ENCODE peak calls at places on chromosome 14, in five cellular contexts. E, U, Z, G and L are unnamed samples.

GRCh38 chr14:100225169-100225568 is 13.8 kb upstream of the YY1 start:
- DNase-seq in E (no peak), U (no peak), Z (no peak), G (no peak), L (no peak)

GRCh38 chr14:76640923-76641395 is 120.3 kb upstream of the VASH1 start:
- DNase-seq in E (no peak), U (no peak), Z (no peak), G (no peak), L (no peak)

GRCh38 chr14:56119221-56119967 is 1.2 kb downstream of the PELI2 start:
- DNase-seq in E (peak), U (peak), Z (no peak), G (no peak), L (peak)

GRCh38 chr14:47425302-47425701 is 250.1 kb downstream of the MDGA2 start:
- DNase-seq in E (no peak), U (no peak), Z (no peak), G (no peak), L (no peak)

GRCh38 chr14:36952702-36953101 is 219.7 kb downstream of the SLC25A21 start:
- DNase-seq in E (no peak), U (peak), Z (no peak), G (no peak), L (no peak)

GRCh38 chr14:72608391-72609204 is 285.3 kb downstream of the DPF3 start:
- DNase-seq in E (peak), U (peak), Z (peak), G (no peak), L (peak)

GRCh38 chr14:98408713-98409112 is 863.3 kb downstream of the BCL11B start:
- DNase-seq in E (no peak), U (no peak), Z (no peak), G (no peak), L (no peak)

GRCh38 chr14:104226421-104227385 is 88.3 kb downstream of the KIF26A start:
- DNase-seq in E (no peak), U (no peak), Z (no peak), G (no peak), L (peak)

GRCh38 chr14:34920339-34920738 is 45.2 kb upstream of the BAZ1A start:
- DNase-seq in E (no peak), U (peak), Z (no peak), G (no peak), L (no peak)

GRCh38 chr14:102829106-102829505 is 51.9 kb downstream of the TRAF3 start:
- DNase-seq in E (no peak), U (no peak), Z (no peak), G (no peak), L (no peak)

GRCh38 chr14:35459779-35460178 is 55.2 kb upstream of the NFKBIA start:
- DNase-seq in E (no peak), U (no peak), Z (no peak), G (no peak), L (no peak)

GRCh38 chr14:34113051-34113511 is 162.2 kb upstream of the EGLN3 start:
- DNase-seq in E (no peak), U (peak), Z (no peak), G (no peak), L (no peak)

GRCh38 chr14:52079239-52079956 is 10.5 kb upstream of the NID2 start:
- DNase-seq in E (peak), U (no peak), Z (no peak), G (no peak), L (no peak)

GRCh38 chr14:90839024-90839888 is 23.0 kb upstream of the TTC7B start:
- DNase-seq in E (peak), U (no peak), Z (no peak), G (no peak), L (no peak)

GRCh38 chr14:101781240-101782061 is 19.9 kb downstream of the PPP2R5C start:
- DNase-seq in E (no peak), U (no peak), Z (no peak), G (no peak), L (no peak)

GRCh38 chr14:30275604-30276003 is 283.4 kb upstream of the G2E3 start:
- DNase-seq in E (no peak), U (no peak), Z (no peak), G (no peak), L (no peak)

GRCh38 chr14:91829511-91829910 is 37.8 kb downstream of the TC2N start:
- DNase-seq in E (no peak), U (no peak), Z (no peak), G (no peak), L (no peak)

GRCh38 chr14:103224996-103225874 is 102.0 kb downstream of the TNFAIP2 start:
- DNase-seq in E (no peak), U (no peak), Z (peak), G (no peak), L (no peak)

GRCh38 chr14:100103261-100104005 is 38.2 kb downstream of the EVL start:
- DNase-seq in E (peak), U (no peak), Z (no peak), G (no peak), L (no peak)

GRCh38 chr14:70901218-70901772 is 6.0 kb upstream of the PCNX1 start:
- DNase-seq in E (no peak), U (no peak), Z (no peak), G (no peak), L (no peak)

GRCh38 chr14:100580316-100581227 is 6.6 kb downstream of the BEGAIN start:
- DNase-seq in E (no peak), U (no peak), Z (no peak), G (no peak), L (no peak)

GRCh38 chr14:72607386-72608125 is 286.3 kb downstream of the DPF3 start:
- DNase-seq in E (no peak), U (no peak), Z (no peak), G (no peak), L (no peak)

GRCh38 chr14:58428011-58428807 is 690 bp downstream of the KIAA0586 start:
- DNase-seq in E (peak), U (peak), Z (peak), G (no peak), L (peak)

GRCh38 chr14:19754172-19754571 is 10.8 kb downstream of the OR4Q3 start:
- DNase-seq in E (no peak), U (no peak), Z (no peak), G (no peak), L (no peak)

GRCh38 chr14:100004392-100004791 is 60.8 kb upstream of the EVL start:
- DNase-seq in E (no peak), U (no peak), Z (no peak), G (no peak), L (peak)

GRCh38 chr14:74495356-74495755 is 1.8 kb downstream of the ISCA2 start:
- DNase-seq in E (no peak), U (no peak), Z (no peak), G (no peak), L (peak)

GRCh38 chr14:69543341-69544249 is 31.1 kb downstream of the CCDC177 start:
- DNase-seq in E (peak), U (peak), Z (no peak), G (no peak), L (peak)

GRCh38 chr14:69050235-69051184 is 71.4 kb upstream of the ACTN1 start:
- DNase-seq in E (peak), U (no peak), Z (no peak), G (no peak), L (no peak)

GRCh38 chr14:65910108-65910507 is 497.6 kb downstream of the FUT8 start:
- DNase-seq in E (no peak), U (peak), Z (no peak), G (no peak), L (no peak)

GRCh38 chr14:31578792-31579191 is 17.6 kb downstream of the NUBPL start:
- DNase-seq in E (no peak), U (no peak), Z (no peak), G (no peak), L (no peak)

GRCh38 chr14:31580234-31580633 is 19.0 kb downstream of the NUBPL start:
- DNase-seq in E (no peak), U (no peak), Z (no peak), G (no peak), L (no peak)

GRCh38 chr14:31576949-31577348 is 15.7 kb downstream of the NUBPL start:
- DNase-seq in E (no peak), U (no peak), Z (no peak), G (no peak), L (no peak)

GRCh38 chr14:31582286-31582691 is 21.1 kb downstream of the NUBPL start:
- DNase-seq in E (peak), U (no peak), Z (no peak), G (no peak), L (no peak)

DNA sequence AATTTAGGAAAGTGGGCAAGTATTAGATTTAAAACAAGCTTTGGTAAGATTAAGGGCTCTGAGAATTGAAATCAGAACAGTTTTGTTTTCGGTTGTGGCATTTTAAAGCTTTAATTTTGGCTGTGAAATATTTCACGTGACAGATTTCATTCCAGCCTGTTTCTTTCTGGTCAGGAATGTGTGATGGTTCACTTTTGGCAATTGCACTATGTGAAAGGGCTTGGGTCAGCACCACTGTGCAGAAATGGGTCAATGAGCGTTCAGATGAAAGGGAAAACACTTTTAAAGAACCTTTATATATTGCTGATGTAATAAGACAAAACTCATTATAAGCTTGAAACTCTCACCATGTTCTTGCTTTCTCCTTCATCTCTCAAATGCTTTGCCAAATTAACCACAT is 17.1 kb downstream of the NUBPL start:
- DNase-seq in E (no peak), U (no peak), Z (no peak), G (no peak), L (no peak)
- TF ChIP-seq CTCF in E (no peak), U (no peak), Z (no peak), G (no peak), L (no peak)

GRCh38 chr14:85572845-85573244 is 42.9 kb downstream of the FLRT2 start:
- DNase-seq in E (peak), U (peak), Z (no peak), G (no peak), L (no peak)

GRCh38 chr14:85574849-85575616 is 45.1 kb downstream of the FLRT2 start:
- DNase-seq in E (no peak), U (no peak), Z (no peak), G (no peak), L (no peak)

GRCh38 chr14:85573406-85573805 is 43.5 kb downstream of the FLRT2 start:
- DNase-seq in E (no peak), U (no peak), Z (no peak), G (no peak), L (no peak)

GRCh38 chr14:85575617-85575898 is 45.6 kb downstream of the FLRT2 start:
- DNase-seq in E (no peak), U (no peak), Z (no peak), G (no peak), L (no peak)

GRCh38 chr14:85572021-85572420 is 42.1 kb downstream of the FLRT2 start:
- DNase-seq in E (peak), U (no peak), Z (no peak), G (no peak), L (no peak)
- TF ChIP-seq MYC in E (no peak), U (no peak), Z (no peak), G (no peak), L (no peak)

GRCh38 chr14:48586099-48586498 is 910.7 kb upstream of the MDGA2 start:
- DNase-seq in E (no peak), U (no peak), Z (no peak), G (no peak), L (no peak)

GRCh38 chr14:48575772-48576171 is 900.4 kb upstream of the MDGA2 start:
- DNase-seq in E (no peak), U (no peak), Z (no peak), G (no peak), L (no peak)

GRCh38 chr14:48584031-48584430 is 908.6 kb upstream of the MDGA2 start:
- DNase-seq in E (no peak), U (no peak), Z (no peak), G (no peak), L (no peak)

GRCh38 chr14:48582938-48583337 is 907.5 kb upstream of the MDGA2 start:
- DNase-seq in E (no peak), U (no peak), Z (no peak), G (no peak), L (no peak)

GRCh38 chr14:48580692-48581091 is 905.3 kb upstream of the MDGA2 start:
- DNase-seq in E (no peak), U (no peak), Z (no peak), G (no peak), L (no peak)
- TF ChIP-seq CTCF in E (no peak), U (no peak), Z (no peak), G (no peak), L (no peak)

GRCh38 chr14:105408592-105408991 is 10.3 kb downstream of the TEX22 start:
- DNase-seq in E (no peak), U (no peak), Z (no peak), G (no peak), L (no peak)
- TF ChIP-seq MYC in E (no peak), U (no peak), Z (no peak), G (no peak), L (no peak)

DNA sequence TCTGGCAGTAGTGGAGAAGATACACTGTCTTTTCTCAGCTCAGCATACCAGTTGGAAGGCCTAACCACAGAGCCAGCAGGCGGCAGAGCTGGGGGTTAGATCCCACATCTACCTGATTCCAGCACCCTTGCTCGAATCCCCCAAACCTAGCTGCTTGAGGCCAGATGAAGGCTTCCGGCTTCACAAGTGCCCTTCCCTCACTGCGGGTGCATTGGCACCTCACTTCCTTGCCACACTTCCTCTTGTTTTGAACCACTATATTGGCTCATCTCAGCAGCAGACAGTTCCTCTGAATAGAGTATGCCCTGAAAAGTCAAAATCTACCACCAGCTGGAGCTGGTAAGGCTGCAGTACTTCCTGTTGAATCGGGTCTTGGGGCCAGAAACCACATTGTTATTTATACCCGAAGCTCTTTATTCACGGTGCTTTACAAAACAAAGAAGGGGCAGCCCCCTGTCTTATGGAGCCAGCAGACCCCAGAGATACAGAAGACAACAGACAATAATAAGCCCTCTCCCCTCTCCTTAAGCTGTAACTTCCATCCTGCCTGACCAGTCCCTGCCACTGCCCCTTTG is 233.7 kb downstream of the EFCAB11 start:
- DNase-seq in E (no peak), U (no peak), Z (no peak), G (peak), L (peak)
- TF ChIP-seq CTCF in E (no peak), U (no peak), Z (no peak), G (no peak), L (no peak)

DNA sequence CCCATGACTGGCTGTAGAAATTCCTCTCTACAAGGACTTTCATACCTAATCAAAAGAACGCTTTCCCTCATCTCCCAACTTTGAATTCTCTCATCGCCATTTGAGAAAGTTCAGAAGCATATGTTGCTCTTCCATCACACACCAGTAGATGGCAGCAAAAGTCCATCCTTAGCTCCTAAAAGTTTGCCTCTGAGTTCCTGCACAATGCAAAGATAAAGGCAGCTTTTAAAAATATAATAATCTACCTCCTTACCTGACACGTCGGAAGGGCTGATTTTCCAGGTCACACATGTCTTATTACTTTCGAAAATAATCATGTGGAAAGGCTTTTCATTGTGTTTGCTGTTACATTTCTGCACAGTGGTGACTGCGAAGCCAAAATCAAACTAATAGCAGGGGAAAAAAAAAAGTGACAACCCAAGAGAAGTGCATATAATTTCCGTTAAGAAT is 456.7 kb upstream of the SEL1L start:
- DNase-seq in E (peak), U (peak), Z (peak), G (peak), L (peak)
- TF ChIP-seq MYC in E (no peak), U (no peak), Z (no peak), G (no peak), L (no peak)